ENCODE peak calls at places on chromosomes 4 and X, in ten cellular contexts. Z is stimulated activated CD8-positive, alpha-beta memory T cell treated with anti-CD3 and anti-CD28 coated beads, Interleukin-4, amount 100 ng/mL, for 1 hour; I is midbrain; R is activated naive CD4-positive, alpha-beta T cell; K is memory B cell; J is hippocampal formation; F is globus pallidus; A is prostate gland; D is stimulated activated CD4-positive, alpha-beta T cell treated with anti-CD3 and anti-CD28 coated beads, Interleukin-2, amount 100 ng/mL, for 48 hours; T is hepatocyte. B is an unnamed sample.

GRCh38 chr4:56552273-56552672 is 46.7 kb downstream of the ARL9 start:
- DNase-seq in D (no peak), F (no peak), T (no peak), J (no peak), I (no peak), K (no peak), R (no peak), A (no peak), Z (no peak), B (no peak)

GRCh38 chrX:150155396-150156048 is 207.6 kb upstream of the MAMLD1 start:
- DNase-seq in K (no peak), T (peak; percentile 60), J (no peak), F (no peak), R (no peak), A (no peak), Z (no peak), I (no peak), D (no peak), B (no peak)

GRCh38 chrX:24692305-24692704 is 1.4 kb upstream of the POLA1 start:
- DNase-seq in A (no peak), T (no peak), Z (no peak), D (no peak), R (no peak), J (no peak), I (no peak), K (no peak), F (no peak), B (no peak)

GRCh38 chr4:144740316-144740715 is 94.4 kb downstream of the HHIP start:
- DNase-seq in A (no peak), D (no peak), K (no peak), R (no peak), T (no peak), F (no peak), J (no peak), Z (no peak), I (no peak), B (no peak)

GRCh38 chr4:16114546-16114945 is 30.7 kb upstream of the PROM1 start:
- DNase-seq in A (no peak), J (no peak), R (no peak), Z (no peak), I (no peak), T (no peak), K (no peak), F (no peak), D (no peak), B (no peak)

GRCh38 chrX:133350751-133351150 is 64.5 kb downstream of the GPC4 start:
- DNase-seq in K (no peak), T (peak; percentile 24), J (no peak), R (no peak), Z (no peak), D (no peak), F (no peak), A (no peak), I (no peak), B (no peak)

GRCh38 chrX:38304010-38304409 is 23.3 kb downstream of the RPGR start:
- DNase-seq in J (no peak), I (no peak), K (no peak), Z (no peak), T (peak; percentile 15), F (no peak), R (no peak), D (no peak), A (no peak), B (no peak)

GRCh38 chr4:181264908-181265307 is 978.3 kb upstream of the TENM3 start:
- DNase-seq in R (no peak), K (no peak), F (no peak), A (no peak), J (no peak), Z (no peak), D (no peak), I (no peak), T (no peak), B (no peak)

GRCh38 chr4:40427138-40427537 is 92.0 kb downstream of the CHRNA9 start:
- DNase-seq in D (no peak), I (peak; percentile 23), J (no peak), A (no peak), T (no peak), Z (no peak), K (no peak), F (peak; percentile 42), R (no peak), B (no peak)

GRCh38 chrX:22063284-22063683 is 31.2 kb downstream of the PHEX start:
- DNase-seq in R (no peak), J (no peak), Z (no peak), D (peak; percentile 32), T (no peak), A (no peak), K (peak; percentile 32), I (no peak), F (no peak), B (no peak)

GRCh38 chr4:111960241-111960667 is 185.0 kb upstream of the FAM241A start:
- DNase-seq in J (no peak), K (no peak), A (no peak), T (no peak), R (no peak), D (no peak), I (no peak), Z (no peak), F (no peak), B (no peak)

GRCh38 chr4:5399790-5400421 is 308.5 kb downstream of the EVC2 start:
- DNase-seq in K (no peak), D (no peak), A (no peak), J (no peak), F (peak; percentile 5), Z (no peak), R (no peak), I (no peak), T (peak; percentile 68), B (no peak)

GRCh38 chrX:9911479-9911878 is 55.7 kb upstream of the CLDN34 start:
- DNase-seq in K (no peak), Z (no peak), A (no peak), F (no peak), R (no peak), I (no peak), T (no peak), J (no peak), D (no peak), B (no peak)

GRCh38 chrX:149825424-149825823 is 43.7 kb downstream of the MAGEA9 start:
- DNase-seq in A (no peak), R (no peak), T (no peak), D (peak; percentile 49), K (no peak), F (no peak), I (no peak), J (no peak), Z (peak; percentile 10), B (no peak)

GRCh38 chrX:65196758-65197371 is 220.6 kb upstream of the ZC4H2 start:
- DNase-seq in D (no peak), J (peak; percentile 0), Z (no peak), K (no peak), R (no peak), I (no peak), F (no peak), T (peak; percentile 71), A (peak; percentile 16), B (no peak)

GRCh38 chr4:74178798-74179197 is 20.9 kb downstream of the MTHFD2L start:
- DNase-seq in J (no peak), R (no peak), I (no peak), T (no peak), K (no peak), F (no peak), A (no peak), D (no peak), Z (no peak), B (no peak)

GRCh38 chrX:71556026-71556425 is 22.2 kb upstream of the GCNA start:
- DNase-seq in I (no peak), F (no peak), A (no peak), K (no peak), Z (no peak), T (no peak), D (no peak), J (no peak), R (no peak), B (no peak)

GRCh38 chr4:39763714-39764572 is 66.0 kb downstream of the UBE2K start:
- DNase-seq in A (no peak), K (no peak), T (no peak), I (no peak), F (no peak), R (no peak), D (no peak), Z (no peak), J (no peak), B (no peak)

GRCh38 chr4:78781925-78782324 is 5.8 kb downstream of the BMP2K start:
- DNase-seq in I (no peak), R (no peak), K (no peak), A (no peak), F (no peak), D (no peak), Z (no peak), J (no peak), T (peak; percentile 45), B (no peak)

GRCh38 chrX:20507901-20508620 is 241.4 kb upstream of the RPS6KA3 start:
- DNase-seq in D (no peak), T (no peak), I (no peak), K (no peak), A (no peak), F (no peak), R (no peak), J (no peak), Z (no peak), B (no peak)

GRCh38 chr4:181796502-181796901 is 446.7 kb upstream of the TENM3 start:
- DNase-seq in J (no peak), T (peak; percentile 24), F (no peak), K (no peak), R (no peak), A (no peak), I (no peak), D (no peak), Z (no peak), B (no peak)

GRCh38 chr4:23934915-23935314 is 45.1 kb upstream of the PPARGC1A start:
- DNase-seq in D (no peak), I (peak; percentile 37), A (peak; percentile 90), T (peak; percentile 19), Z (no peak), R (no peak), F (peak; percentile 52), J (no peak), K (no peak), B (no peak)

GRCh38 chr4:3342182-3342854 is 49.5 kb downstream of the RGS12 start:
- DNase-seq in D (no peak), T (peak; percentile 50), K (peak; percentile 3), J (no peak), Z (no peak), A (no peak), F (no peak), R (no peak), I (no peak), B (no peak)

GRCh38 chrX:154348114-154348531 is 26.3 kb downstream of the FLNA start:
- DNase-seq in R (no peak), T (no peak), I (no peak), Z (no peak), A (no peak), J (no peak), F (no peak), K (no peak), D (no peak), B (no peak)

B was measured in activated T-helper 2 cell treated with anti-CD3 and anti-CD28 coated beads, Interferon-gamma antibody, Interleukin-2, Interleukin-4, amounts not matched to agents 10 μg/mL and 5 μg/mL and 100 μg/mL, durations not matched to agents 14 hours and 24 hours and 36 hours.